ENCODE peak calls at places on chromosome 9, in five cellular contexts. H is ELR, S is B cell, B is globus pallidus, A is fibroblast of the conjunctiva. R is an unnamed sample.

GRCh38 chr9:76099516-76099915 is 209.0 kb downstream of the PCSK5 start:
- DNase-seq in H (no peak), S (no peak), B (no peak), A (no peak), R (no peak)

GRCh38 chr9:21906878-21907277 is 87.3 kb downstream of the CDKN2A start:
- DNase-seq in H (peak; percentile 23), S (no peak), B (no peak), A (no peak), R (peak; percentile 9)

GRCh38 chr9:84590706-84591105 is 78.8 kb upstream of the NTRK2 start:
- DNase-seq in H (no peak), S (no peak), B (no peak), A (no peak), R (no peak)

GRCh38 chr9:76018244-76018643 is 127.8 kb downstream of the PCSK5 start:
- DNase-seq in H (no peak), S (no peak), B (no peak), A (no peak), R (no peak)

GRCh38 chr9:91902465-91903125 is 47.4 kb downstream of the ROR2 start:
- DNase-seq in H (no peak), S (no peak), B (no peak), A (no peak), R (no peak)

GRCh38 chr9:135664801-135665794 is 2.0 kb downstream of the LCN9 start:
- DNase-seq in H (no peak), S (no peak), B (no peak), A (no peak), R (no peak)

GRCh38 chr9:91419222-91420191 is 4.1 kb downstream of the NFIL3 start:
- DNase-seq in H (peak; percentile 96), S (no peak), B (no peak), A (peak; percentile 98), R (peak; percentile 82)

GRCh38 chr9:34375901-34376595 is 650 bp downstream of the MYORG start:
- DNase-seq in H (peak; percentile 32), S (peak; percentile 65), B (peak; percentile 52), A (no peak), R (peak; percentile 49)

GRCh38 chr9:112553256-112553826 is 66.7 kb downstream of the KIAA1958 start:
- DNase-seq in H (no peak), S (no peak), B (no peak), A (no peak), R (no peak)

GRCh38 chr9:71681708-71682268 is 86.5 kb downstream of the CEMIP2 start:
- DNase-seq in H (peak; percentile 62), S (no peak), B (no peak), A (no peak), R (peak; percentile 14)

GRCh38 chr9:115035872-115036612 is 81.9 kb downstream of the TNC start:
- DNase-seq in H (peak; percentile 26), S (no peak), B (peak; percentile 46), A (peak; percentile 94), R (no peak)

GRCh38 chr9:79924836-79925235 is 353.1 kb downstream of the TLE4 start:
- DNase-seq in H (no peak), S (no peak), B (no peak), A (no peak), R (no peak)

GRCh38 chr9:111839981-111840380 is 45.2 kb upstream of the SHOC1 start:
- DNase-seq in H (peak; percentile 78), S (no peak), B (no peak), A (peak; percentile 42), R (no peak)

GRCh38 chr9:68981825-68982224 is 32.1 kb downstream of the PRKACG start:
- DNase-seq in H (no peak), S (no peak), B (no peak), A (no peak), R (no peak)

GRCh38 chr9:96020822-96021615 is 145.5 kb downstream of the ERCC6L2 start:
- DNase-seq in H (peak; percentile 40), S (no peak), B (no peak), A (no peak), R (peak; percentile 9)

GRCh38 chr9:88835038-88835466 is 156.2 kb upstream of the S1PR3 start:
- DNase-seq in H (peak; percentile 70), S (no peak), B (peak; percentile 6), A (no peak), R (peak; percentile 82)

GRCh38 chr9:128713411-128713780 is 10.5 kb downstream of the ZDHHC12 start:
- DNase-seq in H (no peak), S (no peak), B (no peak), A (no peak), R (no peak)

GRCh38 chr9:34701769-34702736 is 7.9 kb downstream of the CCL21 start:
- DNase-seq in H (peak; percentile 79), S (peak; percentile 71), B (peak; percentile 78), A (peak; percentile 89), R (peak; percentile 62)

GRCh38 chr9:14238044-14238443 is 75.9 kb downstream of the NFIB start:
- DNase-seq in H (peak; percentile 37), S (no peak), B (no peak), A (no peak), R (peak; percentile 75)

GRCh38 chr9:116497081-116497480 is 190.0 kb upstream of the TRIM32 start:
- DNase-seq in H (peak; percentile 43), S (no peak), B (no peak), A (no peak), R (peak; percentile 6)

GRCh38 chr9:2241461-2241874 is 226.3 kb downstream of the SMARCA2 start:
- DNase-seq in H (peak; percentile 52), S (no peak), B (peak; percentile 72), A (peak; percentile 83), R (peak; percentile 79)

GRCh38 chr9:116646661-116647514 is 40.2 kb upstream of the TRIM32 start:
- DNase-seq in H (peak; percentile 54), S (no peak), B (peak; percentile 47), A (peak; percentile 43), R (peak; percentile 45)

GRCh38 chr9:127118597-127119318 is 3.7 kb downstream of the ANGPTL2 start:
- DNase-seq in H (no peak), S (no peak), B (no peak), A (no peak), R (no peak)

GRCh38 chr9:123176230-123176629 is 92.2 kb downstream of the STRBP start:
- DNase-seq in H (peak; percentile 60), S (no peak), B (no peak), A (no peak), R (peak; percentile 45)

GRCh38 chr9:78866228-78867132 is 569.6 kb downstream of the PSAT1 start:
- DNase-seq in H (peak; percentile 98), S (no peak), B (no peak), A (peak; percentile 26), R (peak; percentile 91)

GRCh38 chr9:33117306-33117705 is 40.8 kb upstream of the SMU1 start:
- DNase-seq in H (peak; percentile 42), S (peak; percentile 9), B (no peak), A (no peak), R (peak; percentile 76)

GRCh38 chr9:96618209-96619108 is 1.2 kb downstream of the CDC14B start:
- DNase-seq in H (peak; percentile 80), S (no peak), B (peak; percentile 77), A (peak; percentile 27), R (peak; percentile 37)

GRCh38 chr9:135512904-135513303 is 8.3 kb upstream of the LCN1 start:
- DNase-seq in H (no peak), S (no peak), B (no peak), A (no peak), R (no peak)

GRCh38 chr9:31089822-31090221 is 1294.6 kb upstream of the ACO1 start:
- DNase-seq in H (no peak), S (no peak), B (no peak), A (no peak), R (no peak)